ENCODE peak calls at places on chromosomes 12 and 14, in four cellular contexts. N is HCT116, K is HepG2, Q is GM12878. T is an unnamed sample.

GRCh38 chr14:74660863-74661262 is 48.8 kb upstream of the LTBP2 start:
- DNase-seq in N (no peak), K (no peak), Q (no peak), T (no peak)

GRCh38 chr12:76765598-76765997 is 1.7 kb downstream of the ZDHHC17 start:
- DNase-seq in N (no peak), K (no peak), Q (no peak), T (no peak)

GRCh38 chr12:91361864-91362263 is 179.2 kb upstream of the DCN start:
- DNase-seq in N (peak), K (peak), Q (no peak), T (no peak)

GRCh38 chr14:63901434-63902085 is 48.8 kb downstream of the SYNE2 start:
- DNase-seq in N (no peak), K (no peak), Q (no peak), T (no peak)

GRCh38 chr14:34368115-34368970 is 93.7 kb downstream of the SPTSSA start:
- DNase-seq in N (no peak), K (peak), Q (no peak), T (no peak)

GRCh38 chr12:70823182-70823976 is 97.2 kb downstream of the PTPRR start:
- DNase-seq in N (no peak), K (no peak), Q (no peak), T (no peak)

GRCh38 chr14:29240046-29240445 is 473.5 kb downstream of the FOXG1 start:
- DNase-seq in N (no peak), K (no peak), Q (no peak), T (no peak)

GRCh38 chr14:63737582-63738006 is 9.7 kb upstream of the SGPP1 start:
- DNase-seq in N (no peak), K (no peak), Q (peak), T (no peak)

GRCh38 chr12:12803186-12803585 is 10.0 kb upstream of the DDX47 start:
- DNase-seq in N (peak), K (peak), Q (no peak), T (no peak)

GRCh38 chr12:122840580-122841513 is 5.6 kb downstream of the HIP1R start:
- DNase-seq in N (no peak), K (no peak), Q (no peak), T (no peak)

GRCh38 chr12:122844366-122844971 is 9.2 kb downstream of the HIP1R start:
- DNase-seq in N (no peak), K (no peak), Q (no peak), T (no peak)

GRCh38 chr12:122843472-122843871 is 8.2 kb downstream of the HIP1R start:
- DNase-seq in N (no peak), K (no peak), Q (no peak), T (no peak)

GRCh38 chr12:122841544-122842321 is 6.5 kb downstream of the HIP1R start:
- DNase-seq in N (peak), K (peak), Q (no peak), T (no peak)

GRCh38 chr12:122842505-122843405 is 7.5 kb downstream of the HIP1R start:
- DNase-seq in N (no peak), K (no peak), Q (no peak), T (no peak)
- H3K4me3 ChIP-seq in N (no peak), K (peak), Q (no peak), T (no peak)

DNA sequence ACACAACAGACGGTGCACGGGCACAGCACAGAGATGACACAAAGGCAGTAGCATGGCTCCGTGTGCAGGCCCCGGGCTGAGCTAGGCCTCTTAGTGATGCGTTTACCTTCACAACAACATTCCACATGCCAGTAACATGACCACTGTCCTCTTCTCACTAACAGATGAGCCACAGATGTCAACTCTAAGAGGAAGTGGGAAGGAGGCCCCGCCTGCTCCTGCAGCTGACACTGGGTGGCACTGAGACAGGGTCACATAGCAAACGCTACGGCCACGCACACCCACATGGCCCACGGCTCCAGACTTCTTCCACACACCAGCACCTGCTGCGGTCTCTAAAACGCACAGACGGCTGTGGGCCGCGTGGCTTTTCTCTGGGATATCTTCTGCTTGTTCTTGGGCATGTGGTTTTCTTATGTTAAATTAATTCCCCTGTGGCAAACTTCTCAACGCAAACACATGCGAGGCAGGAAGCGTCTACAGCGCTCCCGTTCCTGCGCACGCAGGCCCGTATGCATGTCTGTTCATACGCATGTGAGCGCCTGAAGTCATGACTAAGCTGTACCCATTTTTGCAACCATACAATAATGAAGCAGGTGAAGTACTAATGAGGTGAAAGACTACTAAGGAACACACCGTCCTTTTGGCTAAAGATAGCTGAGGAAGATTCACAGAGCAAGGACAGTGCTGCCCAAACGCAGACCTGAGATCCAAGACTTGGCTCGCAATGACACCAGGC is 26.8 kb downstream of the AMN start:
- DNase-seq in N (no peak), K (no peak), Q (no peak), T (no peak)
- TF ChIP-seq SIN3A in N (no peak), K (no peak), Q (no peak), T (no peak)

GRCh38 chr14:105852378-105853088 is 326.1 kb downstream of the TMEM121 start:
- DNase-seq in N (no peak), K (no peak), Q (no peak), T (no peak)
- H3K4me3 ChIP-seq in N (no peak), K (no peak), Q (no peak), T (no peak)

DNA sequence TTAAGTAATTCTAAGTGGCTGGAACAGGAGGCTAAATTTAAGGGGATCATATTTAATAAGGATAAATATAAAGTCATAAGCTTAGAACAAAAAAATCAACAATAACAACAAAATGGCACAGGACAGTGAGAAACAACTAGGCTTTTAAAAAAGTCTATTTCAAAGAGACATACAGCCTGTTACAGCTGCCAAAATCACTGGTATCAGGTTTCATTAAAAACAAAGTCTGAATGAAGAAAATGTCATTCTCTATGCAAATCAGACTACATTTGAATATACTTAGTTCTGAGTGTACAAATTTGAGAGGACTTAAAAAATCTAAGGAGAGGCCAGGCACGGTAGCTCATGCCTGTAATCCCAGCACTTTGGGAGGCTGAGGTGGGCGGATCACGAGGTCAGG is 44.0 kb downstream of the TFCP2 start:
- DNase-seq in N (no peak), K (no peak), Q (no peak), T (no peak)
- TF ChIP-seq SIN3A in N (no peak), K (no peak), Q (no peak), T (no peak)

T was measured in Panc1.